ENCODE peak calls at places on chromosomes 12 and 14, in five cellular contexts. R, Q, X, U and Z are unnamed samples.

GRCh38 chr12:63416788-63417187 is 251.5 kb downstream of the DPY19L2 start:
- DNase-seq in R (no peak), Q (no peak), X (no peak), U (no peak), Z (no peak)

GRCh38 chr12:19707948-19708409 is 268.7 kb downstream of the AEBP2 start:
- DNase-seq in R (no peak), Q (peak; percentile 93), X (peak; percentile 52), U (peak; percentile 39), Z (no peak)

GRCh38 chr14:103107455-103107854 is 12.9 kb downstream of the EXOC3L4 start:
- DNase-seq in R (no peak), Q (no peak), X (no peak), U (no peak), Z (no peak)

GRCh38 chr14:100067481-100067880 is 2.3 kb downstream of the EVL start:
- DNase-seq in R (peak; percentile 51), Q (no peak), X (no peak), U (no peak), Z (peak; percentile 45)

GRCh38 chr14:54572316-54572715 is 5.4 kb downstream of the SAMD4A start:
- DNase-seq in R (no peak), Q (no peak), X (no peak), U (peak; percentile 68), Z (peak; percentile 36)

GRCh38 chr12:6230321-6231110 is 30.3 kb downstream of the CD9 start:
- DNase-seq in R (peak; percentile 50), Q (no peak), X (peak; percentile 59), U (no peak), Z (peak; percentile 84)

GRCh38 chr12:24537241-24537860 is 411.6 kb downstream of the BCAT1 start:
- DNase-seq in R (no peak), Q (no peak), X (no peak), U (no peak), Z (no peak)

GRCh38 chr14:23114669-23115491 is 4.2 kb downstream of the CEBPE start:
- DNase-seq in R (no peak), Q (peak; percentile 99), X (peak; percentile 98), U (peak; percentile 80), Z (no peak)

GRCh38 chr14:53042480-53042879 is 91.6 kb upstream of the FERMT2 start:
- DNase-seq in R (no peak), Q (peak; percentile 47), X (peak; percentile 80), U (no peak), Z (no peak)

GRCh38 chr14:94542111-94542810 is 19.0 kb upstream of the SERPINA4 start:
- DNase-seq in R (no peak), Q (peak; percentile 44), X (peak; percentile 37), U (no peak), Z (no peak)

GRCh38 chr12:108570743-108571603 is 8.6 kb downstream of the ISCU start:
- DNase-seq in R (peak; percentile 23), Q (peak; percentile 67), X (no peak), U (peak; percentile 58), Z (peak; percentile 75)

GRCh38 chr12:65121049-65121955 is at the start of gene WIF1:
- DNase-seq in R (no peak), Q (no peak), X (no peak), U (peak; percentile 29), Z (no peak)

GRCh38 chr12:10069099-10069498 is 29.7 kb downstream of the CLEC1A start:
- DNase-seq in R (no peak), Q (peak; percentile 28), X (peak; percentile 2), U (no peak), Z (no peak)

GRCh38 chr14:68309631-68310030 is 483.2 kb downstream of the ZFP36L1 start:
- DNase-seq in R (no peak), Q (no peak), X (no peak), U (no peak), Z (no peak)

GRCh38 chr14:68312300-68312699 is 480.6 kb downstream of the ZFP36L1 start:
- DNase-seq in R (no peak), Q (no peak), X (no peak), U (no peak), Z (no peak)

GRCh38 chr14:68316078-68316868 is 476.6 kb downstream of the ZFP36L1 start:
- DNase-seq in R (no peak), Q (no peak), X (no peak), U (no peak), Z (no peak)

GRCh38 chr14:68314642-68315041 is 478.2 kb downstream of the ZFP36L1 start:
- DNase-seq in R (no peak), Q (no peak), X (no peak), U (no peak), Z (no peak)

GRCh38 chr14:68312884-68313725 is 479.8 kb downstream of the ZFP36L1 start:
- DNase-seq in R (no peak), Q (no peak), X (no peak), U (no peak), Z (peak; percentile 40)
- H3K4me2 ChIP-seq in R (no peak overlapping the region), Q (no peak overlapping the region), X (no peak overlapping the region), U (no peak overlapping the region), Z (peak overlapping the region; percentile 58)

GRCh38 chr12:80708535-80709328 is 1.3 kb downstream of the MYF6 start:
- DNase-seq in R (no peak), Q (no peak), X (peak; percentile 14), U (no peak), Z (no peak)
- H3K4me2 ChIP-seq in R (no peak overlapping the region), Q (no peak overlapping the region), X (peak overlapping the region; percentile 83), U (no peak overlapping the region), Z (no peak overlapping the region)

DNA sequence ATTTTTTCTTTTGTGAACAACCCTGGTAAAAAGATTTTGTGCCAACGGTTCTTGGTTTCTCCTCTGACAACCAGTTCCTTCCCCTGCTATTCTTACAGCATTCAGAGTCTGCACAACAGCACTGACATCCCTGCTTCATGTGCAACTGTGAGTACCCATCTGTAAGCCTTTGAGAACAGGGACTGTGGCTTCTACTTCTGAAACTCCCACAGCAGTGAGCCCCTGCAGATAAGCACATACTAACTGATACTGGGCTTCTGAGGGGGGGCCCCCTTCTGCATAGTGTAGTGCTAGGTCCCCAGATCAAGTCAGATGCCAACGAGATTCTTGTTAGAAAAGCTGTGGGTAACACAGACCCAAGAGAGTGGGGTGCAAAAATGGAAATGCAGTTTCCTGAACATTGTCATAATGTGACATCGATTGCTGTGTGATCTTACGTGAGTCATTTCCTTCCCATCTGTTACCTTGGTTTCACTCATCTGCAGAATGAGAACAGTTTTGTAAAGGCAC is 11.1 kb upstream of the NINJ2 start:
- DNase-seq in R (peak; percentile 41), Q (peak; percentile 16), X (no peak), U (no peak), Z (peak; percentile 71)
- H3K4me2 ChIP-seq in R (no peak overlapping the region), Q (no peak overlapping the region), X (no peak overlapping the region), U (no peak overlapping the region), Z (peak overlapping the region; percentile 79)

GRCh38 chr12:69616025-69616424 is 5.3 kb upstream of the LRRC10 start:
- DNase-seq in R (no peak), Q (no peak), X (no peak), U (no peak), Z (no peak)
- H3K4me2 ChIP-seq in R (no peak overlapping the region), Q (no peak overlapping the region), X (no peak overlapping the region), U (no peak overlapping the region), Z (no peak overlapping the region)

DNA sequence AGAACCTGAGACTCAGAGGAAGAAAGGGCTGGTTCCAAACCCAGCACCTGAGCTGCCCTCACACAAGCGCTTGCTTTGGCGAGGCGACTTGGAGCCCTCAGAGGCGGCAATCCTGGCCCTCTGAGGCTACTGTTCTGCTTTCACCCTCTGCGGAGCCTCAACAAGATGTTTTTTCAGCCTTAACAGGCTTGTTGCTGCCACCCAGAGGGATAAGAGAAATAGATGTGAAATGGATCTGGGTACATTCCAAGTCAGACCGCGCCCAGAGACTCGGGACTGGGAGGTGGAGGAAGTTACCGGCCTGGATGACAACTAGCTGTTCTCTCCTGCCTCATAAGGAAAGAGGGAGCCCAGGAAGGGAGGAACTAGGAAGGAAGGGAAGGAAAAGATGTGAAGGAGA is 89.6 kb downstream of the TTC7B start:
- DNase-seq in R (no peak), Q (peak; percentile 37), X (peak; percentile 60), U (peak; percentile 44), Z (no peak)
- H3K4me2 ChIP-seq in R (no peak overlapping the region), Q (no peak overlapping the region), X (peak overlapping the region; percentile 64), U (no peak overlapping the region), Z (no peak overlapping the region)

GRCh38 chr12:114955414-114956014 is 271.5 kb upstream of the TBX3 start:
- DNase-seq in R (no peak), Q (peak; percentile 52), X (peak; percentile 15), U (peak; percentile 21), Z (no peak)
- H3K4me2 ChIP-seq in R (no peak overlapping the region), Q (no peak overlapping the region), X (no peak overlapping the region), U (no peak overlapping the region), Z (no peak overlapping the region)

DNA sequence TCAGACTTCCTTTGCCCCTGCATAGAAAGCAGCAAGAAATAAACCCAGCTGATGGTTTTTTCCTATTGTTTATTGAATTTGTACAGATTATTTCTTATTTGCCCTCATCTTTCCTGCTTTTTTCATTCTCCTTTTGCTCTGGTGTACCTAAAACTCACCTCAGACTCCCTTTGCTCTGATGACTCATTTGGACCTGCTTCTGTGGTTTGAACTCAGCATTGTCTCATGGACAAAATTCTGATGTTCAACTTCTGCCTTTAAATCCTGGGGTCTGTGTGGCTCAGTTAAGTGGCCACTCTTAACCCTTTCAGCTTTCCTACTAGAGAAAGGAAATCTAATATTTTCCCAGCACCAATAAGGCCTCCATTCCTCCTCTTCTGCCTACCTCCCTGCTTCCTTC is 3.5 kb upstream of the SENP1 start:
- DNase-seq in R (no peak), Q (no peak), X (no peak), U (no peak), Z (no peak)
- H3K4me2 ChIP-seq in R (no peak overlapping the region), Q (no peak overlapping the region), X (no peak overlapping the region), U (no peak overlapping the region), Z (no peak overlapping the region)